ENCODE peak calls at places on chromosome 9, in nine cellular contexts. D is brain microvascular endothelial cell, L is uterus, B is HCT116, S is AG10803, O is HFF-Myc, T is adrenal gland, Y is RWPE2, Q is fibroblast of lung. R is an unnamed sample.

GRCh38 chr9:89664896-89665329 is 60.1 kb downstream of the GADD45G start:
- DNase-seq in B (no peak), Y (no peak), S (no peak), O (no peak), T (no peak), L (no peak), Q (no peak), D (no peak), R (peak; percentile 99)

GRCh38 chr9:28093141-28093540 is 519.9 kb upstream of the C9orf72 start:
- DNase-seq in S (no peak), Y (no peak), O (no peak), T (no peak), D (no peak), Q (no peak), B (no peak), L (no peak), R (no peak)

GRCh38 chr9:115146581-115147021 is 28.6 kb upstream of the TNC start:
- DNase-seq in S (peak; percentile 97), L (peak; percentile 69), Q (peak; percentile 90), B (no peak), O (no peak), T (no peak), D (peak; percentile 75), Y (no peak), R (no peak)

GRCh38 chr9:104802906-104803305 is 39.0 kb downstream of the NIPSNAP3B start:
- DNase-seq in S (no peak), Q (no peak), B (no peak), L (no peak), O (no peak), T (no peak), Y (no peak), D (no peak), R (no peak)

GRCh38 chr9:137368431-137369110 is 54.4 kb downstream of the EXD3 start:
- DNase-seq in B (no peak), Y (peak; percentile 30), D (no peak), T (peak; percentile 10), O (no peak), S (no peak), L (no peak), Q (no peak), R (no peak)

GRCh38 chr9:70413427-70413797 is 1.0 kb downstream of the KLF9 start:
- DNase-seq in B (no peak), L (no peak), T (no peak), Q (no peak), Y (peak; percentile 78), S (peak; percentile 67), D (no peak), O (no peak), R (no peak)

GRCh38 chr9:87088192-87088591 is 140.9 kb upstream of the GAS1 start:
- DNase-seq in Q (no peak), O (no peak), S (no peak), T (no peak), D (no peak), B (no peak), L (no peak), Y (no peak), R (no peak)

GRCh38 chr9:37028425-37029031 is 5.5 kb downstream of the PAX5 start:
- DNase-seq in B (no peak), L (no peak), O (no peak), Y (no peak), T (no peak), D (no peak), S (no peak), Q (no peak), R (no peak)

GRCh38 chr9:111038336-111039202 is at the start of gene LPAR1:
- DNase-seq in B (peak; percentile 24), S (peak; percentile 62), L (peak; percentile 39), Q (peak; percentile 76), O (no peak), D (peak; percentile 39), Y (peak; percentile 59), T (peak; percentile 36), R (no peak)
- H3K4me3 ChIP-seq in B (peak within 1 kb of the TSS; percentile 67), S (peak within 1 kb of the TSS; percentile 82), L (peak within 1 kb of the TSS; percentile 47), Q (peak within 1 kb of the TSS; percentile 80), O (peak within 1 kb of the TSS; percentile 73), D (peak within 1 kb of the TSS; percentile 78), Y (peak within 1 kb of the TSS; percentile 98), T (peak within 1 kb of the TSS; percentile 72), R (no peak within 1 kb of the TSS)

DNA sequence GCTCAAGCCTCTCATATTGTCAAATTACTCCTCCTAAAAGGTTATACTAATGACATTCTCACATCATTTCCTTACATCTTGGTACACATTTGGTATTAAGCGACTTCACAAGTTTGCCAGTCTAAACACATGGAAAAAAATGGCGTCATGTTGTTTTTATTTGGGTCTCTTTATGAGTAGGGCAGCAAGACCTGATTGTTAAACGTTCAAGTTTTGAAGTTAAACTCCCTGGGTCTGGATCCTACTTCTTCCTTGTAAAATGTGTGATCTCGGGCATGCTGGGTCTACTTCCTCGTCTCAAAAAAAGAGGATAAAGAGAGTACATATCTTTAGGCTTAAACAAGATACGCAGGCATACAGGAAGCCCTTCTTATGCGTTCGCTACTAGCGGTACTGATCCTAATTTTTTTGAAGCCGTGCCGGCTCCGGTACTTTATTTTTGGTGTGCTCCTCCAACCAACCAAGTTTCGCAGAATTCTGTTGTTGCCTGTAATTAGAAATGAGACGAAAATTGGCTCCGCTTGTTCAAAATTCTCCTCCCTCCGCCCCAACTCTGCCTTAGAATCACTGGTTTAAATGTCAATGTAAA is 596 bp upstream of the CDC37L1 start:
- DNase-seq in B (no peak), Q (peak; percentile 67), Y (no peak), S (peak; percentile 18), D (no peak), O (no peak), L (peak; percentile 21), T (no peak), R (no peak)
- H3K4me3 ChIP-seq in B (peak overlapping the region; percentile 88), Q (peak overlapping the region; percentile 58), Y (peak overlapping the region; percentile 68), S (peak overlapping the region; percentile 87), D (peak overlapping the region; percentile 88), O (peak overlapping the region; percentile 94), L (peak overlapping the region; percentile 74), T (peak overlapping the region; percentile 91), R (peak overlapping the region; percentile 74)

DNA sequence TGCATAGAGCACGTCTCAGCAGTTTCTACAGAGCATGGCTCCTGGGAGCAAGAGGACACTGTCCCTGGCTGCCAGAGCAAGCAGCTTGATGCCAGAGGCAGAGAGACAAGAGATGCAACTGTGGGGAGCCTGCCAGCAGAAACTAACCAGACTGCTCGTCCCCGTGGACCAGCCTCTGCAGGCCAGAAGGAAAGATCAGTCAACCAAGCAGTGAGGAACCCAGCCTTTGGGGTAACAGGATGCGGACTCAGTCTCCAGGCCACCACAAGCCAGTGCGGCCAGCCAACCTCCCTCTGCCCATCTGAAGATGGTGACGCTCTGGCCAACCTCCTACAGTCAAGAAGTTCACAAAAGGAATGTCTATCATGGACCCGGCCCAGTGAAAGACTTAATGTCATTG is 3.7 kb downstream of the SURF4 start:
- DNase-seq in Q (no peak), Y (no peak), S (no peak), B (no peak), O (no peak), L (no peak), D (no peak), T (no peak), R (no peak)
- H3K4me3 ChIP-seq in Q (no peak overlapping the region), Y (no peak overlapping the region), S (no peak overlapping the region), B (no peak overlapping the region), O (no peak overlapping the region), L (no peak overlapping the region), D (no peak overlapping the region), T (no peak overlapping the region), R (no peak overlapping the region)

GRCh38 chr9:127926961-127927456 is 3.6 kb downstream of the PIP5KL1 start:
- DNase-seq in D (no peak), B (no peak), L (no peak), Q (no peak), O (no peak), Y (no peak), S (no peak), T (no peak), R (no peak)
- H3K4me3 ChIP-seq in D (peak overlapping the region; percentile 39), B (peak overlapping the region; percentile 75), L (no peak overlapping the region), Q (no peak overlapping the region), O (peak overlapping the region; percentile 19), Y (peak overlapping the region; percentile 67), S (peak overlapping the region; percentile 34), T (no peak overlapping the region), R (no peak overlapping the region)

GRCh38 chr9:90805006-90805993 is 3.7 kb downstream of the SYK start:
- DNase-seq in T (no peak), D (no peak), S (no peak), Y (no peak), Q (no peak), O (no peak), B (no peak), L (no peak), R (no peak)

GRCh38 chr9:90803860-90804593 is 2.4 kb downstream of the SYK start:
- DNase-seq in B (no peak), L (no peak), Q (no peak), O (no peak), Y (no peak), T (no peak), S (no peak), D (no peak), R (no peak)

GRCh38 chr9:90801507-90802289 is at the start of gene SYK:
- DNase-seq in L (no peak), Y (no peak), O (no peak), T (peak; percentile 10), B (no peak), S (no peak), Q (no peak), D (no peak), R (no peak)

GRCh38 chr9:90801175-90801506 is 478 bp upstream of the SYK start:
- DNase-seq in B (no peak), O (no peak), Y (no peak), S (no peak), L (no peak), T (no peak), D (no peak), Q (no peak), R (no peak)

GRCh38 chr9:90802534-90802933 is 915 bp downstream of the SYK start:
- DNase-seq in Y (no peak), L (no peak), D (no peak), B (no peak), S (no peak), Q (no peak), O (no peak), T (no peak), R (no peak)
- H3K4me3 ChIP-seq in Y (peak overlapping the region; percentile 47), L (no peak overlapping the region), D (no peak overlapping the region), B (peak overlapping the region; percentile 50), S (no peak overlapping the region), Q (no peak overlapping the region), O (no peak overlapping the region), T (peak overlapping the region; percentile 46), R (no peak overlapping the region)

DNA sequence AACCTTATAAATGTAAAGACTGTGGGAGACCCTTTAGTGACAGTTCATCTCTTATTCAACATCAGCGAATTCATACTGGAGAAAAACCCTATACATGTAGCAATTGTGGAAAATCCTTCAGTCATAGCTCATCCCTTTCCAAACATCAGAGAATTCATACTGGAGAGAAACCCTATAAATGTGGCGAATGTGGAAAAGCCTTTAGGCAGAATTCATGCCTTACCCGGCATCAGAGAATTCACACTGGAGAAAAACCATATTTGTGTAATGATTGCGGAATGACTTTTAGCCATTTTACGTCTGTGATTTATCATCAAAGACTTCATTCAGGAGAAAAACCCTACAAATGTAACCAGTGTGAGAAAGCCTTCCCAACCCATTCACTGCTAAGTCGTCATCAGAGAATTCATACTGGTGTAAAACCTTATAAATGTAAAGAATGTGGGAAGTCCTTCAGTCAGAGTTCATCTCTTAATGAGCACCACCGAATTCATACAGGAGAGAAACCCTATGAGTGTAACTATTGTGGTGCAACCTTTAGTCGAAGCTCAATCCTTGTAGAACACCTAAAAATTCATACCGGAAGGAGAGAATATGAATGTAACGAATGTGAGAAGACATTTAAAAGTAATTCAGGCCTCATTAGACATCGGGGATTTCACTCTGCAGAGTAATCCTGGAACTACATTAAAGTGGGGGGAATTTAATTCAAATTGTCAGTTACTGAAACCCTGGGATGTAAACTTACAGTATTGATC is 17.7 kb downstream of the ZNF483 start:
- DNase-seq in S (no peak), T (no peak), B (no peak), D (no peak), Q (peak; percentile 5), O (no peak), Y (no peak), L (no peak), R (no peak)
- H3K4me3 ChIP-seq in S (no peak overlapping the region), T (no peak overlapping the region), B (no peak overlapping the region), D (no peak overlapping the region), Q (no peak overlapping the region), O (no peak overlapping the region), Y (no peak overlapping the region), L (no peak overlapping the region), R (no peak overlapping the region)